ENCODE peak calls at places on chromosomes 12 and 14, in six cellular contexts. One of them, this sample, is unnamed.

GRCh38 chr14:21168055-21168454 is 12.2 kb upstream of the OR5AU1 start:
- DNase-seq in fibroblast of mammary gland: peak
- DNase-seq in endodermal cell: no peak
- DNase-seq in A549: no peak
- DNase-seq in fibroblast of lung: peak
- DNase-seq in fibroblast of the aortic adventitia: no peak
- DNase-seq in this sample: no peak

GRCh38 chr12:53235742-53236442 is 3.9 kb upstream of the RARG start:
- DNase-seq in fibroblast of the aortic adventitia: no peak
- DNase-seq in fibroblast of lung: no peak
- DNase-seq in fibroblast of mammary gland: no peak
- DNase-seq in endodermal cell: peak
- DNase-seq in A549: no peak
- DNase-seq in this sample: no peak

GRCh38 chr14:49206832-49207231 is 379.3 kb downstream of the RPS29 start:
- DNase-seq in fibroblast of the aortic adventitia: no peak
- DNase-seq in A549: no peak
- DNase-seq in fibroblast of mammary gland: no peak
- DNase-seq in fibroblast of lung: no peak
- DNase-seq in endodermal cell: no peak
- DNase-seq in this sample: no peak

GRCh38 chr14:99468836-99469592 is 11.6 kb downstream of the SETD3 start:
- DNase-seq in fibroblast of the aortic adventitia: no peak
- DNase-seq in endodermal cell: no peak
- DNase-seq in fibroblast of lung: peak
- DNase-seq in A549: no peak
- DNase-seq in fibroblast of mammary gland: no peak
- DNase-seq in this sample: no peak

GRCh38 chr14:29927596-29928341 is at the start of gene PRKD1:
- DNase-seq in fibroblast of mammary gland: peak
- DNase-seq in A549: peak
- DNase-seq in fibroblast of lung: peak
- DNase-seq in fibroblast of the aortic adventitia: peak
- DNase-seq in endodermal cell: peak
- DNase-seq in this sample: peak

GRCh38 chr12:55724226-55724939 is 4.2 kb downstream of the RDH5 start:
- DNase-seq in fibroblast of the aortic adventitia: peak
- DNase-seq in endodermal cell: peak
- DNase-seq in A549: peak
- DNase-seq in fibroblast of mammary gland: peak
- DNase-seq in fibroblast of lung: peak
- DNase-seq in this sample: no peak

GRCh38 chr14:53093206-53093605 is 59.9 kb downstream of the DDHD1 start:
- DNase-seq in fibroblast of lung: no peak
- DNase-seq in fibroblast of the aortic adventitia: peak
- DNase-seq in A549: no peak
- DNase-seq in endodermal cell: no peak
- DNase-seq in fibroblast of mammary gland: peak
- DNase-seq in this sample: no peak

GRCh38 chr14:91111443-91111842 is 2.4 kb upstream of the DGLUCY start:
- DNase-seq in fibroblast of lung: no peak
- DNase-seq in endodermal cell: no peak
- DNase-seq in A549: no peak
- DNase-seq in fibroblast of mammary gland: no peak
- DNase-seq in fibroblast of the aortic adventitia: no peak
- DNase-seq in this sample: no peak

GRCh38 chr12:54300732-54301427 is at the start of gene NFE2:
- DNase-seq in endodermal cell: peak
- DNase-seq in fibroblast of the aortic adventitia: peak
- DNase-seq in A549: peak
- DNase-seq in fibroblast of mammary gland: peak
- DNase-seq in fibroblast of lung: peak
- DNase-seq in this sample: peak

GRCh38 chr14:78710963-78711362 is 540.8 kb downstream of the NRXN3 start:
- DNase-seq in fibroblast of mammary gland: no peak
- DNase-seq in fibroblast of the aortic adventitia: no peak
- DNase-seq in fibroblast of lung: no peak
- DNase-seq in A549: no peak
- DNase-seq in endodermal cell: no peak
- DNase-seq in this sample: no peak

GRCh38 chr12:124874188-124874587 is 10.5 kb upstream of the SCARB1 start:
- DNase-seq in fibroblast of lung: no peak
- DNase-seq in fibroblast of the aortic adventitia: no peak
- DNase-seq in A549: no peak
- DNase-seq in endodermal cell: no peak
- DNase-seq in fibroblast of mammary gland: no peak
- DNase-seq in this sample: no peak

GRCh38 chr14:66746316-66747006 is 238.5 kb downstream of the GPHN start:
- DNase-seq in fibroblast of lung: peak
- DNase-seq in fibroblast of the aortic adventitia: peak
- DNase-seq in fibroblast of mammary gland: peak
- DNase-seq in endodermal cell: no peak
- DNase-seq in A549: peak
- DNase-seq in this sample: peak

GRCh38 chr12:89270548-89270947 is 81.8 kb downstream of the DUSP6 start:
- DNase-seq in fibroblast of mammary gland: no peak
- DNase-seq in endodermal cell: no peak
- DNase-seq in fibroblast of the aortic adventitia: no peak
- DNase-seq in fibroblast of lung: no peak
- DNase-seq in A549: no peak
- DNase-seq in this sample: no peak

GRCh38 chr12:128823216-128823915 is 392 bp downstream of the SLC15A4 start:
- DNase-seq in fibroblast of mammary gland: no peak
- DNase-seq in A549: no peak
- DNase-seq in fibroblast of lung: no peak
- DNase-seq in fibroblast of the aortic adventitia: no peak
- DNase-seq in endodermal cell: peak
- DNase-seq in this sample: no peak

GRCh38 chr14:101492716-101493115 is 68.6 kb upstream of the DIO3 start:
- DNase-seq in A549: no peak
- DNase-seq in fibroblast of the aortic adventitia: no peak
- DNase-seq in fibroblast of mammary gland: no peak
- DNase-seq in fibroblast of lung: no peak
- DNase-seq in endodermal cell: no peak
- DNase-seq in this sample: no peak

GRCh38 chr12:20237091-20237490 is 131.2 kb upstream of the PDE3A start:
- DNase-seq in A549: no peak
- DNase-seq in fibroblast of lung: no peak
- DNase-seq in fibroblast of the aortic adventitia: no peak
- DNase-seq in fibroblast of mammary gland: no peak
- DNase-seq in endodermal cell: no peak
- DNase-seq in this sample: no peak

GRCh38 chr12:113439606-113440030 is 17.4 kb downstream of the SDSL start:
- DNase-seq in endodermal cell: peak
- DNase-seq in fibroblast of lung: peak
- DNase-seq in A549: peak
- DNase-seq in fibroblast of the aortic adventitia: peak
- DNase-seq in fibroblast of mammary gland: peak
- DNase-seq in this sample: no peak

GRCh38 chr12:14207946-14208612 is 157.4 kb upstream of the ATF7IP start:
- DNase-seq in A549: no peak
- DNase-seq in endodermal cell: no peak
- DNase-seq in fibroblast of mammary gland: no peak
- DNase-seq in fibroblast of lung: no peak
- DNase-seq in fibroblast of the aortic adventitia: no peak
- DNase-seq in this sample: no peak

GRCh38 chr14:104351849-104352492 is 213.6 kb downstream of the KIF26A start:
- DNase-seq in fibroblast of mammary gland: no peak
- DNase-seq in fibroblast of the aortic adventitia: no peak
- DNase-seq in A549: no peak
- DNase-seq in endodermal cell: no peak
- DNase-seq in fibroblast of lung: no peak
- DNase-seq in this sample: no peak

GRCh38 chr14:64423987-64424386 is 35.8 kb downstream of the MTHFD1 start:
- DNase-seq in fibroblast of lung: peak
- DNase-seq in fibroblast of the aortic adventitia: peak
- DNase-seq in endodermal cell: no peak
- DNase-seq in A549: no peak
- DNase-seq in fibroblast of mammary gland: peak
- DNase-seq in this sample: peak

GRCh38 chr12:55816876-55817351 is 610 bp downstream of the SARNP start:
- DNase-seq in A549: no peak
- DNase-seq in fibroblast of the aortic adventitia: no peak
- DNase-seq in fibroblast of mammary gland: no peak
- DNase-seq in endodermal cell: no peak
- DNase-seq in fibroblast of lung: no peak
- DNase-seq in this sample: no peak

GRCh38 chr12:27624586-27624985 is 71.7 kb upstream of the REP15 start:
- DNase-seq in fibroblast of lung: peak
- DNase-seq in fibroblast of mammary gland: no peak
- DNase-seq in fibroblast of the aortic adventitia: no peak
- DNase-seq in endodermal cell: no peak
- DNase-seq in A549: no peak
- DNase-seq in this sample: no peak

GRCh38 chr12:90938451-90938850 is 16.5 kb downstream of the CCER1 start:
- DNase-seq in fibroblast of mammary gland: peak
- DNase-seq in A549: peak
- DNase-seq in fibroblast of lung: peak
- DNase-seq in endodermal cell: no peak
- DNase-seq in fibroblast of the aortic adventitia: peak
- DNase-seq in this sample: no peak

GRCh38 chr12:47071241-47071852 is 8.1 kb upstream of the PCED1B start:
- DNase-seq in fibroblast of the aortic adventitia: no peak
- DNase-seq in fibroblast of lung: no peak
- DNase-seq in A549: peak
- DNase-seq in endodermal cell: peak
- DNase-seq in fibroblast of mammary gland: no peak
- DNase-seq in this sample: no peak

GRCh38 chr14:75294649-75295033 is 16.0 kb downstream of the FOS start:
- DNase-seq in fibroblast of lung: no peak
- DNase-seq in fibroblast of mammary gland: no peak
- DNase-seq in endodermal cell: peak
- DNase-seq in A549: peak
- DNase-seq in fibroblast of the aortic adventitia: no peak
- DNase-seq in this sample: no peak

GRCh38 chr12:132471011-132471857 is 18.7 kb upstream of the FBRSL1 start:
- DNase-seq in fibroblast of the aortic adventitia: no peak
- DNase-seq in fibroblast of lung: no peak
- DNase-seq in fibroblast of mammary gland: no peak
- DNase-seq in endodermal cell: no peak
- DNase-seq in A549: peak
- DNase-seq in this sample: no peak

GRCh38 chr12:122366685-122367475 is 55.6 kb downstream of the CLIP1 start:
- DNase-seq in endodermal cell: peak
- DNase-seq in fibroblast of the aortic adventitia: peak
- DNase-seq in fibroblast of mammary gland: peak
- DNase-seq in A549: peak
- DNase-seq in fibroblast of lung: peak
- DNase-seq in this sample: peak

GRCh38 chr12:42846782-42847181 is 257.2 kb upstream of the PRICKLE1 start:
- DNase-seq in fibroblast of the aortic adventitia: no peak
- DNase-seq in fibroblast of mammary gland: peak
- DNase-seq in A549: no peak
- DNase-seq in fibroblast of lung: no peak
- DNase-seq in endodermal cell: peak
- DNase-seq in this sample: no peak

GRCh38 chr12:131282292-131283080 is 328.8 kb downstream of the ADGRD1 start:
- DNase-seq in endodermal cell: no peak
- DNase-seq in fibroblast of lung: no peak
- DNase-seq in fibroblast of the aortic adventitia: no peak
- DNase-seq in fibroblast of mammary gland: no peak
- DNase-seq in A549: no peak
- DNase-seq in this sample: no peak

GRCh38 chr12:41795910-41796309 is 348.8 kb downstream of the GXYLT1 start:
- DNase-seq in fibroblast of the aortic adventitia: no peak
- DNase-seq in fibroblast of lung: no peak
- DNase-seq in fibroblast of mammary gland: no peak
- DNase-seq in A549: peak
- DNase-seq in endodermal cell: peak
- DNase-seq in this sample: no peak

DNA sequence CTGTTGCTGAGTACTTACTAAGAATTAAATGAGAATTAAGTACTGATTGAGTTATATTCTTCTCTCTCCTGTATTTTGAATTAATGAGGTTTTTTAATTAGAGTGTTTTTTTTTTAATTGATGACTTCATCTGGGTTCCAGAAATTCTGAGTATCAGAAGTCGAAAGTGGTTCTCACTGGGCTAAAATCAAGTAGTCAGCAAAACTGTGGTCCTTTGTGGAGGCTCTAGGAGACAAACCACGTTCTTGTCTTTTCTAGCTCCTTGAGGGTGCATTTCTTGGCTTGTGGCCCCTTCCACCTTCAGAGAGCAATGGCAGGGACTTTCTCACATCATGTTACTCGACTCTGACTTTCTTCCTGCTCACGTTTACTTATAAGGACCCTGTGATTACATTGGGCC is 8.1 kb upstream of the DYRK4 start:
- DNase-seq in A549: no peak
- DNase-seq in fibroblast of the aortic adventitia: no peak
- DNase-seq in fibroblast of lung: no peak
- DNase-seq in fibroblast of mammary gland: no peak
- DNase-seq in endodermal cell: no peak
- DNase-seq in this sample: no peak
- H3K4me3 ChIP-seq in A549: no peak
- H3K4me3 ChIP-seq in fibroblast of the aortic adventitia: no peak
- H3K4me3 ChIP-seq in fibroblast of lung: no peak
- H3K4me3 ChIP-seq in fibroblast of mammary gland: no peak
- H3K4me3 ChIP-seq in endodermal cell: no peak
- H3K4me3 ChIP-seq in this sample: no peak

GRCh38 chr14:60515244-60515695 is 6.3 kb downstream of the SIX6 start:
- DNase-seq in A549: no peak
- DNase-seq in fibroblast of the aortic adventitia: no peak
- DNase-seq in fibroblast of lung: no peak
- DNase-seq in endodermal cell: no peak
- DNase-seq in fibroblast of mammary gland: no peak
- DNase-seq in this sample: no peak
- TF ChIP-seq CTCF in A549: no peak
- TF ChIP-seq CTCF in fibroblast of the aortic adventitia: no peak
- TF ChIP-seq CTCF in fibroblast of lung: no peak
- TF ChIP-seq CTCF in endodermal cell: peak
- TF ChIP-seq CTCF in fibroblast of mammary gland: no peak
- TF ChIP-seq CTCF in this sample: peak

DNA sequence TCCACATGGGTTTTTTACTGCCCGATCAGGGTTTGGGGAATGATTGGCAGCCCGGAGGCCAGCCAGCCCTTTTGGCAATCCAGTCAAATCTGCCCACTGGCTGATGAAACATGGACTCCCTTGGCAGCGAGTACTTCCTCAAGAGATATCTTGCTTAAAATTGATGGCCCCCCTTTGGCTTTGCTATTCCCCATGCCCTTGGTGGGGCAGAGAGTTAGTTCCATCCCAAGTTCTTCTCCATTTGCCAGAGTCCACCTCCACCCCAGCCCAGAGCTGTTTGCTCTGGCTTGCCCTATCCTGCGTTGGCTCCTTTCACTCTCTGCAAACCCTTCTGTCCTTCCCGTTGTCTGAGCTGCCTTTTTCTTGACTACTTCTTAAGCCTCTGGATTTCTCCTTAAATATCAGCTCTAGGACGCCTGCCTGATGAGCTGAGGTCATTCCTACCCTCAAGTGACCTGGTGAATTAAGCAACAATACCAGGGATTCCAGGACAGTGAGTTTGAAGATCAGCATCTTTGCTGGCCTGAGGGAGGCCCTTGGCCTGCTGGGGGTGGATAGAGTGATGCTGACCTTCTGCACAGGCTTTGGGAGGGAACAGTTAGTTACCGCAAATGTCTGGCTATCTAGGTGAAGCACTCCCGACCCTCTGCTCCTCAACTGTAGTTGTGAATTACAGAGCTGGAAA is 212.0 kb downstream of the CACNA1C start:
- DNase-seq in A549: no peak
- DNase-seq in fibroblast of lung: peak
- DNase-seq in fibroblast of mammary gland: peak
- DNase-seq in endodermal cell: peak
- DNase-seq in fibroblast of the aortic adventitia: peak
- DNase-seq in this sample: peak
- H3K4me3 ChIP-seq in A549: no peak
- H3K4me3 ChIP-seq in fibroblast of lung: no peak
- H3K4me3 ChIP-seq in fibroblast of mammary gland: no peak
- H3K4me3 ChIP-seq in endodermal cell: no peak
- H3K4me3 ChIP-seq in fibroblast of the aortic adventitia: no peak
- H3K4me3 ChIP-seq in this sample: no peak

GRCh38 chr12:2652401-2653081 is 142.2 kb upstream of the FKBP4 start:
- DNase-seq in fibroblast of mammary gland: no peak
- DNase-seq in fibroblast of lung: no peak
- DNase-seq in endodermal cell: peak
- DNase-seq in A549: peak
- DNase-seq in fibroblast of the aortic adventitia: no peak
- DNase-seq in this sample: no peak
- TF ChIP-seq CTCF in fibroblast of mammary gland: no peak
- TF ChIP-seq CTCF in fibroblast of lung: no peak
- TF ChIP-seq CTCF in endodermal cell: peak
- TF ChIP-seq CTCF in A549: peak
- TF ChIP-seq CTCF in fibroblast of the aortic adventitia: no peak
- TF ChIP-seq CTCF in this sample: no peak